ENCODE peak calls at places on chromosomes 13 and 19, in six cellular contexts. S, D, H, L, Q and C are unnamed samples.

GRCh38 chr13:28452755-28453154 is 42.2 kb downstream of the FLT1 start:
- DNase-seq in S (no peak), D (no peak), H (no peak), L (no peak), Q (no peak), C (no peak)

GRCh38 chr13:41344358-41344757 is 33.3 kb downstream of the NAA16 start:
- DNase-seq in S (no peak), D (no peak), H (no peak), L (no peak), Q (no peak), C (no peak)

GRCh38 chr19:50565984-50566903 is 2.0 kb downstream of the LRRC4B start:
- DNase-seq in S (no peak), D (no peak), H (no peak), L (no peak), Q (peak), C (no peak)

GRCh38 chr19:46605356-46605821 is 4.3 kb downstream of the CALM3 start:
- DNase-seq in S (no peak), D (no peak), H (no peak), L (no peak), Q (peak), C (no peak)

GRCh38 chr13:103100795-103101194 is 34.6 kb upstream of the SLC10A2 start:
- DNase-seq in S (no peak), D (peak), H (no peak), L (no peak), Q (no peak), C (no peak)

GRCh38 chr13:110957181-110957884 is 42.5 kb upstream of the ANKRD10 start:
- DNase-seq in S (no peak), D (no peak), H (no peak), L (no peak), Q (peak), C (no peak)

GRCh38 chr13:34416833-34417425 is 525.1 kb upstream of the NBEA start:
- DNase-seq in S (peak), D (no peak), H (no peak), L (no peak), Q (no peak), C (no peak)

GRCh38 chr13:29496241-29496712 is 99.2 kb downstream of the SLC7A1 start:
- DNase-seq in S (no peak), D (peak), H (no peak), L (no peak), Q (no peak), C (no peak)